ENCODE peak calls at places on chromosomes 7 and 10, in five cellular contexts. Q is AG09319; N is fibroblast of the conjunctiva; H is T-helper 2 cell; O is CD8-positive, alpha-beta memory T cell. M is an unnamed sample.

GRCh38 chr7:84384417-84384816 is 189.8 kb upstream of the SEMA3A start:
- DNase-seq in O (no peak), H (no peak), N (no peak), Q (no peak), M (no peak)

GRCh38 chr7:117007285-117007684 is 54.0 kb downstream of the ST7 start:
- DNase-seq in Q (no peak), H (no peak), N (no peak), O (no peak), M (no peak)

GRCh38 chr10:55400075-55400474 is 599.0 kb upstream of the PCDH15 start:
- DNase-seq in Q (no peak), H (no peak), O (no peak), N (no peak), M (no peak)

GRCh38 chr7:77858278-77858677 is 59.7 kb downstream of the PHTF2 start:
- DNase-seq in O (no peak), Q (no peak), N (no peak), H (no peak), M (no peak)

GRCh38 chr10:110327262-110327914 is 22.7 kb upstream of the SMNDC1 start:
- DNase-seq in Q (no peak), O (no peak), H (no peak), N (no peak), M (no peak)

GRCh38 chr7:46603780-46604725 is 683.0 kb upstream of the IGFBP3 start:
- DNase-seq in N (peak), O (no peak), H (no peak), Q (no peak), M (no peak)

GRCh38 chr10:55358539-55358938 is 557.5 kb upstream of the PCDH15 start:
- DNase-seq in Q (no peak), H (no peak), N (no peak), O (no peak), M (no peak)

GRCh38 chr7:155881471-155882350 is 69.4 kb upstream of the SHH start:
- DNase-seq in H (no peak), Q (no peak), N (no peak), O (no peak), M (no peak)

GRCh38 chr7:7867835-7868234 is 100.8 kb upstream of the GLCCI1 start:
- DNase-seq in Q (no peak), N (no peak), H (no peak), O (no peak), M (no peak)

GRCh38 chr10:70038926-70039325 is 13.7 kb upstream of the MACROH2A2 start:
- DNase-seq in Q (no peak), N (no peak), H (no peak), O (no peak), M (no peak)

GRCh38 chr10:124997246-124997790 is 55.4 kb downstream of the ZRANB1 start:
- DNase-seq in H (no peak), O (no peak), Q (no peak), N (no peak), M (no peak)

GRCh38 chr10:23656735-23657134 is 217.9 kb downstream of the OTUD1 start:
- DNase-seq in O (no peak), Q (no peak), N (no peak), H (no peak), M (no peak)

GRCh38 chr10:112335104-112335840 is 38.6 kb upstream of the ACSL5 start:
- DNase-seq in Q (peak), H (no peak), O (no peak), N (no peak), M (no peak)

GRCh38 chr7:123608991-123609882 is 7.6 kb downstream of the ASB15 start:
- DNase-seq in N (no peak), Q (no peak), H (no peak), O (no peak), M (no peak)

GRCh38 chr7:105838273-105839141 is 37.9 kb downstream of the ATXN7L1 start:
- DNase-seq in H (no peak), O (no peak), Q (no peak), N (no peak), M (no peak)